ENCODE peak calls at places on chromosomes 13 and 19, in eight cellular contexts. E is PC-3, S is neural progenitor cell, L is GM23338, Y is SK-N-SH, W is HCT116, O is OCI-LY7, V is MM.1S. A is an unnamed sample.

GRCh38 chr19:38059897-38060296 is 152.9 kb downstream of the SIPA1L3 start:
- DNase-seq in E (no peak), S (no peak), L (no peak), Y (no peak), W (no peak), O (peak; percentile 28), V (peak; percentile 60), A (no peak)

GRCh38 chr13:92158335-92158734 is 759.9 kb downstream of the GPC5 start:
- DNase-seq in E (peak; percentile 58), S (no peak), L (no peak), Y (no peak), W (no peak), O (no peak), V (no peak), A (no peak)

GRCh38 chr13:113857531-113858195 is 6.2 kb downstream of the GAS6 start:
- DNase-seq in E (no peak), S (peak; percentile 59), L (no peak), Y (no peak), W (no peak), O (no peak), V (peak; percentile 73), A (no peak)

GRCh38 chr19:17103177-17103576 is 27.6 kb downstream of the MYO9B start:
- DNase-seq in E (peak; percentile 58), S (peak; percentile 26), L (peak; percentile 90), Y (peak; percentile 68), W (peak; percentile 40), O (no peak), V (no peak), A (no peak)

GRCh38 chr13:63853816-63854215 is 2438.2 kb upstream of the PCDH20 start:
- DNase-seq in E (no peak), S (no peak), L (no peak), Y (no peak), W (no peak), O (no peak), V (no peak), A (no peak)

GRCh38 chr19:41501854-41502253 is 58.9 kb downstream of the ERICH4 start:
- DNase-seq in E (peak; percentile 2), S (no peak), L (no peak), Y (no peak), W (no peak), O (no peak), V (no peak), A (no peak)

GRCh38 chr19:16901491-16902175 is 12.8 kb downstream of the F2RL3 start:
- DNase-seq in E (no peak), S (peak; percentile 26), L (no peak), Y (peak; percentile 51), W (no peak), O (no peak), V (no peak), A (no peak)

GRCh38 chr19:41175825-41176734 is 16.9 kb upstream of the CYP2S1 start:
- DNase-seq in E (peak; percentile 71), S (peak; percentile 67), L (peak; percentile 96), Y (no peak), W (peak; percentile 92), O (peak; percentile 24), V (no peak), A (peak; percentile 95)

GRCh38 chr13:87123987-87124784 is 547.0 kb upstream of the SLITRK5 start:
- DNase-seq in E (peak; percentile 90), S (peak; percentile 59), L (peak; percentile 48), Y (no peak), W (peak; percentile 75), O (no peak), V (no peak), A (peak; percentile 69)

GRCh38 chr13:48775804-48776203 is 122.1 kb downstream of the CYSLTR2 start:
- DNase-seq in E (peak; percentile 67), S (no peak), L (no peak), Y (no peak), W (no peak), O (no peak), V (no peak), A (peak; percentile 16)

GRCh38 chr13:53405616-53406015 is 377.0 kb downstream of the OLFM4 start:
- DNase-seq in E (no peak), S (peak; percentile 91), L (peak; percentile 75), Y (peak; percentile 15), W (no peak), O (no peak), V (no peak), A (peak; percentile 22)

GRCh38 chr13:97395437-97396136 is 38.4 kb upstream of the RAP2A start:
- DNase-seq in E (peak; percentile 58), S (no peak), L (no peak), Y (no peak), W (no peak), O (no peak), V (no peak), A (no peak)

GRCh38 chr13:75468098-75468497 is 13.9 kb downstream of the TBC1D4 start:
- DNase-seq in E (no peak), S (no peak), L (no peak), Y (no peak), W (no peak), O (no peak), V (no peak), A (no peak)

GRCh38 chr19:3687774-3688706 is 12.2 kb downstream of the PIP5K1C start:
- DNase-seq in E (no peak), S (peak; percentile 47), L (peak; percentile 71), Y (no peak), W (no peak), O (peak; percentile 31), V (peak; percentile 91), A (peak; percentile 58)

DNA sequence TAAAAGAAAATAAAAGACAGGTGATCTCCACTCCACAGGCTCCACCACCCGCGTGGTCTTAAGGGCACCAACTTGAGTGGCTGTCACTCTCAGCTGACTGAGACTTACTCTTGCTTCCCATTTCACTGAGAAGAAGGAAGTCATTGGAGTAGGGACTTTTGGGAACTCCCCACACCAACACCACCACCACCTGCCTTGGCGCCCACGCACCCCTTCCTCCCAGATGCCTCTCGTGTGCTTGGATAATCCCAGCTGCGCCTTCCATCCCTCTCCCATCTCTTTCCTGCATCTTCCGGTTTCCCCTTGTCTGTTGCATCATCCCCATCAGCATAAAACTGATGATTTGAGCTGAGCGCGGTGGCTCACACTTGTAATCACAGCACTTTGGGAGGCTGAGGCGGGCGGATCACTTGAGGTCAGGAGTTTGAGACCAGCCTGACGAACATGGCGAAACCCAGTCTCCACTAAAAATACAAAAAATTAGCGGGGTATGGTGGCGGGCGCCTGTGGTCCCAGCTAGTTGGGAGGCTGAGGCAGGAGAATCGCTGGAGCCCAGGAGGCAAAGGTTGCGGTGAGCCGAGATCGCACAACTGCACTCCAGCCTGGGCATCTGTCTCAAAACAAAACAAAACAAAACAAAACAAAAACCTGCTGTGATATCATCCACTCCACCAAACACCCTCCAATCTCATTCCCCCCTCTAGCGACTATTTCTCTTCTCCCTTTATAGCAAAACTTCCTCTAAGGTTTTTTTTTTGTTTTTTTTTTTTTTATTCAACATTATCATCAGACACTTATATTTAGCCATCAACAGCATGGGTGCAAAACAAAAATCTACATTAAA is 25.5 kb downstream of the AP2S1 start:
- DNase-seq in E (no peak), S (no peak), L (no peak), Y (no peak), W (no peak), O (peak; percentile 37), V (no peak), A (no peak)
- TF ChIP-seq CTCF in E (no peak), S (no peak), L (no peak), Y (no peak), W (no peak), O (peak; percentile 42), V (no peak), A (no peak)

GRCh38 chr19:54573330-54573872 is at the start of gene LILRA2:
- DNase-seq in E (no peak), S (no peak), L (no peak), Y (no peak), W (no peak), O (peak; percentile 52), V (no peak), A (no peak)
- H3K27ac ChIP-seq in E (no peak within 1 kb of the TSS), S (no peak within 1 kb of the TSS), L (no peak within 1 kb of the TSS), Y (no peak within 1 kb of the TSS), W (no peak within 1 kb of the TSS), O (peak within 1 kb of the TSS; percentile 33), V (no peak within 1 kb of the TSS), A (no peak within 1 kb of the TSS)

DNA sequence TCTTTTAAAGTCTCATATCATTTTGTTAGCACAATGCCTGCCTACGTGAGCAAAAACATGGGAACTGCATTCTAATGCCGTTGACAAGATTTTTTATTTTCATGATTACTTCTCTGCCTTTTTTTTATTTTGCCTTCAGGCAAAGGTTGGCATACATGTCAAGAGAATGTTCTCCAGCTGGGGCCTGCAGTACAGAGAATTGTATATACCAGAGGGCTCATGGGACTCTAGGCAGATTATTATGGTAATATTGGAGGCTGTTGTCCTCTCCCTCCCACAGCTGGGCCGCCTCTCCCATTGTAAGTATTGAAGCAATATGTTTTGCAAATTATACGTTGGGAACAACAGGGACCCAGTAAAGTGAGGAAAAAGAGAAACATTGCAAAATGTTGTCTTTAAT is 53.9 kb upstream of the OBI1 start:
- DNase-seq in E (no peak), S (no peak), L (peak; percentile 9), Y (no peak), W (no peak), O (no peak), V (no peak), A (no peak)
- TF ChIP-seq EZH2phosphoT487 in E (no peak), S (no peak), L (no peak), Y (no peak), W (no peak), O (no peak), V (no peak), A (no peak)

GRCh38 chr13:36820222-36820621 is 1.2 kb downstream of the RFXAP start:
- DNase-seq in E (no peak), S (no peak), L (no peak), Y (no peak), W (no peak), O (peak; percentile 27), V (peak; percentile 16), A (no peak)

GRCh38 chr13:36818483-36819063 is 449 bp upstream of the RFXAP start:
- DNase-seq in E (no peak), S (no peak), L (no peak), Y (no peak), W (no peak), O (no peak), V (no peak), A (no peak)

GRCh38 chr13:36819811-36820140 is 754 bp downstream of the RFXAP start:
- DNase-seq in E (peak; percentile 21), S (peak; percentile 61), L (peak; percentile 65), Y (no peak), W (no peak), O (no peak), V (no peak), A (peak; percentile 19)

GRCh38 chr13:36817996-36818395 is 1.0 kb upstream of the RFXAP start:
- DNase-seq in E (no peak), S (no peak), L (no peak), Y (no peak), W (no peak), O (peak; percentile 33), V (no peak), A (no peak)

DNA sequence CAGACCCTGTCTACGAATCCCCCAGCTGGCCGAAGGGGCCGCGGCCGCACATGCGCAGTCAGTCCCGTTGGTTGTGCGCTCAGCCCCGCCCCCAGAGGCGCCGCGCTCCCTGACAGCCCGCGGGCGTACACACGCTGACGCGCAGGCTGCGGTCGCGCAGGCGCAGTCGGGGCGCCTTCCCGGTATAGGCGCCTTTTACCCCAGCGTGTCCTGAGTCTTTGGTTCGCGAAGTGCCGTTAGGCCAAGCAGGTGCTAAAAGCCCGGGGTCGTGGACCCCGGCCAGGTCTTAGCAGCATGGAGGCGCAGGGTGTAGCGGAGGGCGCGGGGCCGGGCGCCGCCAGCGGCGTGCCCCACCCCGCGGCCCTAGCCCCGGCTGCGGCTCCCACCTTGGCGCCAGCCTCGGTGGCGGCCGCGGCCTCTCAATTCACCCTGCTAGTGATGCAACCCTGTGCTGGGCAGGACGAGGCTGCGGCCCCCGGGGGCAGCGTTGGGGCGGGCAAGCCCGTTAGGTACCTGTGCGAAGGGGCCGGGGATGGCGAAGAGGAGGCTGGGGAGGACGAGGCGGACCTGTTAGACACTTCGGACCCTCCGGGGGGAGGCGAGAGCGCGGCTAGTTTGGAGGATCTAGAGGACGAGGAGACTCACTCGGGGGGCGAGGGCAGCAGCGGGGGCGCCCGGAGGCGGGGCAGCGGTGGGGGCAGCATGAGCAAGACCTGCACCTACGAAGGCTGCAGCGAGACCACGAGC is at the start of gene RFXAP:
- DNase-seq in E (peak; percentile 76), S (peak; percentile 97), L (peak; percentile 94), Y (peak; percentile 97), W (peak; percentile 60), O (peak; percentile 96), V (peak; percentile 84), A (peak; percentile 96)
- TF ChIP-seq CTCF in E (no peak), S (peak; percentile 22), L (no peak), Y (no peak), W (no peak), O (no peak), V (no peak), A (no peak)